ENCODE peak calls at places on chromosome 16, in six cellular contexts. One of them, this sample, is unnamed.

GRCh38 chr16:69005641-69006355 is 99.7 kb upstream of the HAS3 start:
- DNase-seq in kidney epithelial cell: no peak
- DNase-seq in left lung: no peak
- DNase-seq in choroid plexus epithelial cell: no peak
- DNase-seq in GM23338: no peak
- DNase-seq in ovary: no peak
- DNase-seq in this sample: no peak

GRCh38 chr16:87895641-87896141 is 26.4 kb upstream of the SLC7A5 start:
- DNase-seq in kidney epithelial cell: no peak
- DNase-seq in left lung: no peak
- DNase-seq in choroid plexus epithelial cell: peak
- DNase-seq in GM23338: no peak
- DNase-seq in ovary: no peak
- DNase-seq in this sample: no peak

GRCh38 chr16:85605051-85605911 is 7.8 kb upstream of the GSE1 start:
- DNase-seq in kidney epithelial cell: no peak
- DNase-seq in left lung: no peak
- DNase-seq in choroid plexus epithelial cell: no peak
- DNase-seq in GM23338: no peak
- DNase-seq in ovary: no peak
- DNase-seq in this sample: no peak

GRCh38 chr16:87443964-87444363 is 48.9 kb downstream of the ZCCHC14 start:
- DNase-seq in kidney epithelial cell: no peak
- DNase-seq in left lung: no peak
- DNase-seq in choroid plexus epithelial cell: no peak
- DNase-seq in GM23338: no peak
- DNase-seq in ovary: no peak
- DNase-seq in this sample: no peak

GRCh38 chr16:24198807-24199533 is 57.2 kb upstream of the CACNG3 start:
- DNase-seq in kidney epithelial cell: no peak
- DNase-seq in left lung: no peak
- DNase-seq in choroid plexus epithelial cell: no peak
- DNase-seq in GM23338: no peak
- DNase-seq in ovary: no peak
- DNase-seq in this sample: no peak

GRCh38 chr16:53792161-53792951 is 88.4 kb downstream of the FTO start:
- DNase-seq in kidney epithelial cell: no peak
- DNase-seq in left lung: no peak
- DNase-seq in choroid plexus epithelial cell: no peak
- DNase-seq in GM23338: no peak
- DNase-seq in ovary: no peak
- DNase-seq in this sample: no peak

GRCh38 chr16:60605176-60605575 is 1431.1 kb downstream of the CDH8 start:
- DNase-seq in kidney epithelial cell: no peak
- DNase-seq in left lung: no peak
- DNase-seq in choroid plexus epithelial cell: no peak
- DNase-seq in GM23338: peak
- DNase-seq in ovary: no peak
- DNase-seq in this sample: no peak

GRCh38 chr16:17224859-17225258 is 245.9 kb downstream of the XYLT1 start:
- DNase-seq in kidney epithelial cell: no peak
- DNase-seq in left lung: no peak
- DNase-seq in choroid plexus epithelial cell: peak
- DNase-seq in GM23338: no peak
- DNase-seq in ovary: peak
- DNase-seq in this sample: peak

GRCh38 chr16:24070851-24071250 is 185.3 kb upstream of the CACNG3 start:
- DNase-seq in kidney epithelial cell: no peak
- DNase-seq in left lung: no peak
- DNase-seq in choroid plexus epithelial cell: peak
- DNase-seq in GM23338: peak
- DNase-seq in ovary: no peak
- DNase-seq in this sample: no peak

GRCh38 chr16:88681084-88681680 is 5.1 kb downstream of the SNAI3 start:
- DNase-seq in kidney epithelial cell: no peak
- DNase-seq in left lung: peak
- DNase-seq in choroid plexus epithelial cell: no peak
- DNase-seq in GM23338: peak
- DNase-seq in ovary: no peak
- DNase-seq in this sample: no peak

DNA sequence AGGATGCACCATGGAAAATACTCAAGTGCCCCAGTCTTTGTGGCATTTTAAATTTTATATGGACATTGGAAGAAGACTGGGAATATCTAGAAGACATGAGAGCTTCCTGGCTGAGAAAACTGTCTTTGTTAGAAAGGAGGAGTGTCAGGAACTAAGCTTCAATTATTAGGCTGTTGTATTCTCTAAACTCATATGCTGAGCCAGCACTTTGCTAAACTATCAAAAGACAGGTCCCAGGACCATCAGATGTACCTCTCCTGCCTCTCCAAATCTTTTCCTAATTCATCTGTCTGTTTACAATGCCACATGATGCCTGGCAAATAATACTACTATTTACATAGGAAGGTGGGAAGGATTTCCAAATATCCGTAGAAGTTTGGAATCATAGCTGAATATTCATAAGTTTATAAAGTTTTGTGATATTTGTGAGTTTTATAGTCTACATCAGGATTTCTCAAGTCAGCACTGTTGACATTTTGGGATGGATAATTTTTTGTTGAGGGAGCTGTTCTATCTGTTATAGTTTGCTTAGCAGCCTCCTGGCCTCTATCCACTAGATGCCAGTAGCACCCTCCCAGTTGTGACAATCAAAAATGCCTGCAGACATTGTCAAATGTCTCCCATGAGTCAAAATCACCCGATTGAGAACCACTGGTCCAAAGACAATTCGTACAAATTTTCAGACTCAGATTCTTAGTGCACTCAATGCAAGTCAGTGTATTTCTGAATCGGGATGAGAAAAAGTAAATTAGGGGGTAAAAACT is 61.2 kb upstream of the NETO2 start:
- DNase-seq in kidney epithelial cell: no peak
- DNase-seq in left lung: no peak
- DNase-seq in choroid plexus epithelial cell: peak
- DNase-seq in GM23338: peak
- DNase-seq in ovary: no peak
- DNase-seq in this sample: no peak
- TF ChIP-seq CTCF in kidney epithelial cell: peak
- TF ChIP-seq CTCF in left lung: no peak
- TF ChIP-seq CTCF in choroid plexus epithelial cell: peak
- TF ChIP-seq CTCF in GM23338: peak
- TF ChIP-seq CTCF in ovary: no peak
- TF ChIP-seq CTCF in this sample: no peak

DNA sequence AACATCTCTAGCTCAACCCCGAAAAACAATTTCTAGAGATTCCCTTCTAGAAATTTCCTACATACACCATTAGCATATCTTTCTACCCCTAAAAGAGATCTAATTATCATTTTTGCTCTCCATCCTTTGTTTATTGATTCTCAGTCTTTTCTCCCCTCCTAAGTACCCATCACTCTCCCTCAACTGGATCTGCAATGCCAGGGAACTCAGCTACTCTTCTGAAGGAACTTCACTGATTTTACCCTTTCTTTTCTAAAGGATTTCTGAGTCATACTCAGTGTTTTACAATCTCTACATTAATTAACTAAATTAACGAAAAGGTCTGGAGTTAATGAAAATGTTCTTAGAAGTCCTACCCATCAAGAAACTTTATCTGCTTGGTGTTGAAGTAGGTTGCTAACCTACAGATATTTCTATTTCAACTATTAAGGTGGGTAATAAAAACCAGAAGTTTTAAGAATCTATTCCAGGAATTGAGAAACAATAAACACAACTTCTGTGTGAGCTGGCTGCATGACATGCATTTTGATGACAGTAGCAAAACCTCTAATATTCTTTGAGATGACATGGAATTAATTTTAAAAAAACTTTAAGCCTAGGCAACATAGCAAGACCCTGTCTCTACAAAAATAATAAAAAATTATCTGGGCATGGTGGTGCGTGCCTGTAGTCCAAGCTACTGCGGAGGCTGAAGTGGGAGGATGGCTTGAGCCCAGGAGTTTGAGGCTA is 13.6 kb downstream of the CREBBP start:
- DNase-seq in kidney epithelial cell: no peak
- DNase-seq in left lung: no peak
- DNase-seq in choroid plexus epithelial cell: no peak
- DNase-seq in GM23338: no peak
- DNase-seq in ovary: no peak
- DNase-seq in this sample: no peak
- H3K4me3 ChIP-seq in kidney epithelial cell: no peak
- H3K4me3 ChIP-seq in left lung: no peak
- H3K4me3 ChIP-seq in choroid plexus epithelial cell: no peak
- H3K4me3 ChIP-seq in GM23338: no peak
- H3K4me3 ChIP-seq in ovary: no peak
- H3K4me3 ChIP-seq in this sample: no peak

GRCh38 chr16:56532714-56533113 is 12.9 kb upstream of the BBS2 start:
- DNase-seq in kidney epithelial cell: no peak
- DNase-seq in left lung: no peak
- DNase-seq in choroid plexus epithelial cell: no peak
- DNase-seq in GM23338: peak
- DNase-seq in ovary: no peak
- DNase-seq in this sample: no peak
- TF ChIP-seq CTCF in kidney epithelial cell: no peak
- TF ChIP-seq CTCF in left lung: no peak
- TF ChIP-seq CTCF in choroid plexus epithelial cell: peak
- TF ChIP-seq CTCF in GM23338: peak
- TF ChIP-seq CTCF in ovary: no peak
- TF ChIP-seq CTCF in this sample: no peak

DNA sequence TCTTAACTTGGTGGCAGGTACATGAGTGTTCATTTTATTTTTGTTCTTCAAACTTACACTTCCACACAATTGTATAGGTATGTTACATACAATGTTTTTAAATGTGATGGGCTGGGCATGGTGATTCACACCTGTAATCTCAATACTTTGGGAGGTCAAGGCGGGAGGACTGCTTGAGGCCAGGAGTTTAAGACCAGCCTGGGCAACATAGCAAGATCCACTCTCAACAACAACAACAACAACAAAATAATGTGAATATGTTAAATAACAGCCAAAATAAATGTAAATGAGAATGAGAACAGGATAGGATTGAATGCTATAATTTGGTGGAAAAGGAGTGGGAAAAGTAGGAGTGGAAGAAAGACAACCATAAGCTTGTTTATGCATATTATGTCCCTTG is 2.6 kb downstream of the NSMCE1 start:
- DNase-seq in kidney epithelial cell: no peak
- DNase-seq in left lung: no peak
- DNase-seq in choroid plexus epithelial cell: no peak
- DNase-seq in GM23338: no peak
- DNase-seq in ovary: no peak
- DNase-seq in this sample: no peak
- H3K4me3 ChIP-seq in kidney epithelial cell: no peak
- H3K4me3 ChIP-seq in left lung: no peak
- H3K4me3 ChIP-seq in choroid plexus epithelial cell: no peak
- H3K4me3 ChIP-seq in GM23338: no peak
- H3K4me3 ChIP-seq in ovary: no peak
- H3K4me3 ChIP-seq in this sample: no peak

DNA sequence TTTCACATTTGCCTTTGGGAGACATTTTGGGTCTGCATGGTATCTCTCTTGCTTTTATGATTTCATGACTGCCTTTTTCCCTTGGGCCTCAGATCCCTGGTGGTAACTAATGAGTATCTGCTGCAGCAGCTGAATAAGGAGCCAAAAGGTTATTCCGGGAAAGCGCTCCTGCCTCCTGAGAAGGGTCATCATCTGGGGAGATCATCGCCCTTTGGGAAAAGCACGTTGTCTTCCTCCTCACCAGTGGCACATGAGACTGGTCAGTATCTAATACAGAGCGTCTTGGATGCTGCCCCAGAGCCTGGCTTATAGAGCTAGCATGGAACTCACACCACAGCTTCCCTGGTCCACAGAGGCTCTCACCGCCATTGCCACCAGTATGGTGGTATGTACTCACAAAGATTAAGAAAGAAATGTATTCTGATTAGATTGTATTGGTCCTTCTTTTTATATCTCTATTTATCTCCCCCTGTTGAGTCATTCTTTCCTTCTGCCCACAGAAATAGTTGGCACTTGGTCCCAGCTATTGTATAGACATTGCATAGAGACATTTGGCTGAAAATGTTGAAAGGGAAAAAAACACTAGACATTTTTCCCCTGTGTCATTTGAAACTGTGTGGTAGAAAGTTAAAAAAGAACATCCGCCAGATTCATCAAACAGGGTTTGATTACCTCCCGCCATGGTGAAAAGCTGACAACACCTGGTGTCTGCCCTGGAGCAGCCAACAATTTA is 8.4 kb downstream of the TPPP3 start:
- DNase-seq in kidney epithelial cell: no peak
- DNase-seq in left lung: no peak
- DNase-seq in choroid plexus epithelial cell: no peak
- DNase-seq in GM23338: no peak
- DNase-seq in ovary: no peak
- DNase-seq in this sample: no peak
- TF ChIP-seq CTCF in kidney epithelial cell: no peak
- TF ChIP-seq CTCF in left lung: no peak
- TF ChIP-seq CTCF in choroid plexus epithelial cell: no peak
- TF ChIP-seq CTCF in GM23338: no peak
- TF ChIP-seq CTCF in ovary: no peak
- TF ChIP-seq CTCF in this sample: no peak